ENCODE peak calls at places on chromosomes 1 and 21, in seven cellular contexts. I is neural crest cell, Z is astrocyte, T is lower lobe of right lung, O is AG04449, B is neural progenitor cell, Q is fibroblast of mammary gland. C is an unnamed sample.
A peak's percentile ranks its signal among the peaks of the same experiment; 100 is the strongest.

GRCh38 chr1:183461350-183461749 is 10.9 kb upstream of the SMG7 start:
- DNase-seq in O (no peak), Z (no peak), Q (peak; percentile 5), I (no peak), B (no peak), T (no peak), C (peak; percentile 76)

GRCh38 chr1:71037066-71037465 is 10.6 kb downstream of the PTGER3 start:
- DNase-seq in Q (no peak), T (no peak), O (no peak), Z (no peak), B (no peak), I (no peak), C (no peak)

GRCh38 chr21:38086580-38086979 is 170.2 kb upstream of the KCNJ15 start:
- DNase-seq in Z (no peak), I (no peak), O (no peak), B (no peak), Q (no peak), T (no peak), C (no peak)

GRCh38 chr21:16302851-16303282 is 573.1 kb downstream of the USP25 start:
- DNase-seq in T (no peak), I (no peak), B (no peak), O (no peak), Z (peak; percentile 95), Q (peak; percentile 85), C (no peak)

GRCh38 chr1:23555225-23555801 is 4.0 kb downstream of the ID3 start:
- DNase-seq in Q (peak; percentile 59), T (no peak), B (peak; percentile 67), I (no peak), O (no peak), Z (peak; percentile 64), C (no peak)

GRCh38 chr1:163320891-163321290 is 863 bp upstream of the NUF2 start:
- DNase-seq in O (no peak), I (no peak), B (peak; percentile 6), Q (no peak), Z (no peak), T (no peak), C (no peak)

GRCh38 chr1:174998569-174999215 is 1.1 kb upstream of the CACYBP start:
- DNase-seq in Z (peak; percentile 39), Q (peak; percentile 63), B (peak; percentile 77), T (no peak), O (no peak), I (peak; percentile 5), C (peak; percentile 85)

GRCh38 chr1:169958987-169959386 is 65.3 kb upstream of the SCYL3 start:
- DNase-seq in Z (no peak), T (no peak), I (no peak), B (no peak), Q (no peak), O (no peak), C (no peak)

GRCh38 chr1:230321741-230322420 is 104.3 kb downstream of the PGBD5 start:
- DNase-seq in Q (no peak), O (no peak), I (no peak), B (no peak), Z (no peak), T (no peak), C (no peak)

GRCh38 chr1:6330410-6330827 is 63.1 kb downstream of the ACOT7 start:
- DNase-seq in T (no peak), Q (peak; percentile 75), O (peak; percentile 24), Z (peak; percentile 83), I (no peak), B (no peak), C (no peak)

GRCh38 chr1:178051071-178051470 is 42.8 kb upstream of the RASAL2 start:
- DNase-seq in T (no peak), Q (no peak), I (no peak), B (no peak), O (no peak), Z (no peak), C (no peak)

GRCh38 chr1:236214761-236215160 is 67.0 kb downstream of the ERO1B start:
- DNase-seq in O (no peak), T (no peak), I (no peak), B (no peak), Q (no peak), Z (no peak), C (no peak)

GRCh38 chr21:16239659-16240265 is 510.0 kb downstream of the USP25 start:
- DNase-seq in Z (no peak), T (no peak), Q (peak; percentile 8), I (no peak), O (no peak), B (no peak), C (peak; percentile 0)

GRCh38 chr1:85330711-85331290 is 54.4 kb upstream of the BCL10 start:
- DNase-seq in T (no peak), Q (peak; percentile 98), Z (peak; percentile 99), I (no peak), O (peak; percentile 96), B (no peak), C (peak; percentile 78)

GRCh38 chr1:58649555-58649954 is 50.3 kb downstream of the MYSM1 start:
- DNase-seq in Q (no peak), B (no peak), O (no peak), I (no peak), T (no peak), Z (no peak), C (peak; percentile 35)

GRCh38 chr1:106907795-106908194 is 148.7 kb upstream of the PRMT6 start:
- DNase-seq in B (no peak), Q (no peak), T (no peak), O (no peak), I (no peak), Z (no peak), C (no peak)

GRCh38 chr1:207454046-207454964 is at the start of gene CR2:
- DNase-seq in Q (no peak), Z (no peak), B (peak; percentile 81), T (peak; percentile 65), I (peak; percentile 7), O (no peak), C (peak; percentile 72)
- TF ChIP-seq CTCF in Q (no peak), Z (no peak), B (peak; percentile 56), T (peak; percentile 22), I (peak; percentile 47), O (no peak), C (no peak)

DNA sequence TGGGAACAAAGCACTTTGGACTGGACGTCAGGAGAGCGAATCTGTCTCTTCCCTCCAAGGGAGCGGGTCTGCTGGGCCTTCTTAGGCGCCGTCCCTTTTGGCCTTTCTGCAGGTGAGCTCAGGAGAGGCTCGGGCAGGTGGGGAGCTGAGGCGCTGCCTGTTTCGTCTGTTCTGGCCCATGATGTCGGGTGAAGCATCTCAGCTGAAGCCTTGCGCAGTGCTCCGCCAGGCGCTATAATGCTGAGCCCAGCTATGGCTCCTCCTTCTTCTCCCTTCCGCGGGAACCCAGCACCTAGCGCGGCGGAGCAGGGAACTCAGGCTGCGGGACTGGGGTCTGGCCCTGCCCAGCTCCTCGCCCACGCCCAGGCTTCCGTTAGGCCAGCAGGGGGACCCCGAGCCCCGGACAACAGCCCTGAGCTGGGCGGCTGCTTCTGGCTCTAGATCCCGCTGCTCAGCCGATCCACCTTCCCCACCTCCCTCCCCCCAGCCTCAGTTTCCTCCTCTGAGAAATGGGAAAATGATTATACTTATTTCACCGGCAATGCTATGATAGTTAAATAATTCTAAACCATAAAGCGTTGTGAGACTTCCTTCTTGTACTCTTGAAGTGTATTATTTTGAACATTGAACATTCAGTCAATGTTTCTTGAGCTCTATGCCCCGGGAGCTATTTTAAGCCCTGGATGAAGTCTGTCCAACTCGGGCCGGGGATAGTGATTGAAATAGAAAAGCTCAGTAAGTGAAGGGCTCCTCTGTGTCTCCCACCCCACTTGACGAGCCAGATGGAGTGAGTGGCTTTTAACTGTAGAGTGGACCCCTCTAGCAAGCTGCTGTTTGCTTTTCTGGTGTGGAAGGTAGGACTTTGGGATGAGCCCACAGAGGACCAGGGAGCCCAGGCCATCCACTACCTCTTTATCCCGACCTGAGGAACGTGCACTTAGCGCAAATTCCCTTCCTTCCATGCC is 9.6 kb upstream of the ADORA1 start:
- DNase-seq in T (peak; percentile 80), O (no peak), Q (peak; percentile 45), I (peak; percentile 84), B (peak; percentile 93), Z (peak; percentile 20), C (peak; percentile 85)
- TF ChIP-seq CTCF in T (peak; percentile 77), O (peak; percentile 96), Q (peak; percentile 60), I (peak; percentile 84), B (peak; percentile 90), Z (peak; percentile 45), C (peak; percentile 99)

DNA sequence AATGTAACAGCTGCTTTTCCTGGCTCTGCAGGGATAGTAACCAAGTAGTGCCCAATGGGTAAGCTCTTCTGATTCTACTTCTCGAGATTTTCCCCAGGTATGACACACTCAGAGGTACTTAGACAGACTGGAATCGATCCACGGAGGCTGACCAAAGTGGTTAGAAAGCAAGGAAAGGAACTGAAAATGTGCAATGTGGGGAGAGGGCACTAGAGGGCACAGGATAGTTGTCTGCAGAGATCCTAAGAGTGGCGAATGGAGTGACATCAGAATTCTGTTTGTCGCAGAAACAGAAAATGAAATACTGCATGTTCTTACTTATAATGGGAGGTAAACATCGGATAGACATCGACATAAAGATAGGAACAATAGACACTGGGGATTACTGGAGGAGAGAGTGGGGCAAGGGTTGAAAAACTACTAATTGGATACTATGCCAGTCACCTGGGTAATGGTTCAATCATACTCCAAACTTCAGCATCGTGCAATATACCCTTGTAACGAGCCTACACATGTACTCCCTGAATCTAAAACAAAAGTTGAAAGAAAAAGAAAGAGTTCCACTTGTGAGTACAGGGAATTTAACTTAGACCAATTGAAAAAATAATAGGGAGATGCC is 23.3 kb downstream of the CYP2J2 start:
- DNase-seq in O (no peak), Q (peak; percentile 25), T (no peak), Z (no peak), B (peak; percentile 44), I (peak; percentile 23), C (peak; percentile 44)
- TF ChIP-seq CTCF in O (peak; percentile 45), Q (peak; percentile 58), T (peak; percentile 38), Z (peak; percentile 42), B (peak; percentile 64), I (peak; percentile 65), C (peak; percentile 45)

GRCh38 chr1:205013683-205014367 is 29.2 kb upstream of the CNTN2 start:
- DNase-seq in I (no peak), Q (peak; percentile 12), O (no peak), T (no peak), B (peak; percentile 67), Z (peak; percentile 43), C (peak; percentile 45)

GRCh38 chr1:205016584-205016983 is 26.4 kb upstream of the CNTN2 start:
- DNase-seq in O (no peak), Q (no peak), T (no peak), B (no peak), Z (no peak), I (no peak), C (no peak)

GRCh38 chr1:205016075-205016474 is 26.9 kb upstream of the CNTN2 start:
- DNase-seq in Z (no peak), T (no peak), B (no peak), Q (no peak), O (no peak), I (no peak), C (no peak)

GRCh38 chr1:205014772-205015171 is 28.2 kb upstream of the CNTN2 start:
- DNase-seq in Z (no peak), Q (no peak), B (no peak), I (no peak), T (no peak), O (no peak), C (no peak)

DNA sequence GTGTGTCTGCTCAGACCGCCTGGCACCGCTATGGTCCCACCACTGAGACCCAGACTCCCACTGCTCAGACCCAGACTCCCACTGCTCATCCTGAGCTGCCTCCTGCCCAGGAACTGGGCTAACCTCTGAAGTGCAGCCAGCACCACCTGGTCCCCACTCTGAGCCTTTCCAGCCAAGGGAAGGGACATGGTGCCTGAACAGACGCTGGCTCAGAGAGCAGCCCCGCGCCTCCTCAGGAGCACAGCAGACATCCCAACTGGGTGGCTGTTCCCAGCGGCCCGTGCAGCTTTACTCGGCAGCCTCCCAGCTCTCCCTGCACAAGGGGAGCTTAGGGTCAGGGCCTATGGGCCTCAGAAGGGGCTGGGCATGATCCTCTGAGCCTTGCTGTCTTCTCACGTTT is 27.8 kb upstream of the CNTN2 start:
- DNase-seq in Z (no peak), B (no peak), T (no peak), Q (no peak), I (no peak), O (no peak), C (no peak)
- TF ChIP-seq CTCF in Z (no peak), B (no peak), T (no peak), Q (no peak), I (no peak), O (no peak), C (no peak)